ENCODE peak calls at places on chromosomes 13 and 19, in four cellular contexts. X is HCT116, N is IMR-90, B is body of pancreas. Q is an unnamed sample.

GRCh38 chr13:61727714-61728275 is 312.1 kb upstream of the PCDH20 start:
- DNase-seq in N (no peak), X (no peak), B (no peak), Q (peak; percentile 14)

GRCh38 chr19:47618771-47619170 is 9.8 kb downstream of the BICRA start:
- DNase-seq in N (peak; percentile 43), X (no peak), B (peak; percentile 58), Q (no peak)

GRCh38 chr13:93472897-93473296 is 246.3 kb downstream of the GPC6 start:
- DNase-seq in N (no peak), X (no peak), B (no peak), Q (no peak)

GRCh38 chr13:33494596-33495214 is 209.2 kb upstream of the STARD13 start:
- DNase-seq in N (peak; percentile 97), B (no peak), X (peak; percentile 64), Q (peak; percentile 83)

GRCh38 chr19:46021531-46022041 is 1.3 kb downstream of the PGLYRP1 start:
- DNase-seq in N (no peak), X (no peak), B (peak; percentile 34), Q (no peak)

GRCh38 chr19:19599190-19599535 is 19.3 kb downstream of the PBX4 start:
- DNase-seq in B (no peak), X (no peak), N (no peak), Q (no peak)

GRCh38 chr13:73519720-73520119 is 460.9 kb downstream of the KLF5 start:
- DNase-seq in N (no peak), B (no peak), X (no peak), Q (no peak)

GRCh38 chr13:109204657-109205056 is 575.2 kb downstream of the MYO16 start:
- DNase-seq in N (no peak), X (no peak), B (no peak), Q (no peak)

GRCh38 chr13:45242070-45242469 is 41.2 kb upstream of the KCTD4 start:
- DNase-seq in N (peak; percentile 53), X (peak; percentile 15), B (peak; percentile 58), Q (no peak)

GRCh38 chr13:29362849-29363604 is 232.5 kb downstream of the SLC7A1 start:
- DNase-seq in X (peak; percentile 28), N (peak; percentile 44), B (peak; percentile 52), Q (no peak)

GRCh38 chr13:25860862-25861261 is 191.0 kb downstream of the SHISA2 start:
- DNase-seq in X (no peak), B (no peak), N (peak; percentile 33), Q (no peak)

GRCh38 chr19:56725829-56726424 is 54.4 kb upstream of the ZNF835 start:
- DNase-seq in N (no peak), X (no peak), B (peak; percentile 9), Q (no peak)
- TF ChIP-seq CTCF in N (peak; percentile 13), X (no peak), B (peak; percentile 19), Q (no peak)

GRCh38 chr19:38713865-38714264 is 30.4 kb downstream of the CAPN12 start:
- DNase-seq in N (no peak), X (no peak), B (no peak), Q (no peak)
- H3K36me3 ChIP-seq in N (peaks cover 80% of the 10 kb centered on the region), X (peaks cover 33% of the 10 kb centered on the region), B (peaks cover 39% of the 10 kb centered on the region), Q (peaks cover 21% of the 10 kb centered on the region)

DNA sequence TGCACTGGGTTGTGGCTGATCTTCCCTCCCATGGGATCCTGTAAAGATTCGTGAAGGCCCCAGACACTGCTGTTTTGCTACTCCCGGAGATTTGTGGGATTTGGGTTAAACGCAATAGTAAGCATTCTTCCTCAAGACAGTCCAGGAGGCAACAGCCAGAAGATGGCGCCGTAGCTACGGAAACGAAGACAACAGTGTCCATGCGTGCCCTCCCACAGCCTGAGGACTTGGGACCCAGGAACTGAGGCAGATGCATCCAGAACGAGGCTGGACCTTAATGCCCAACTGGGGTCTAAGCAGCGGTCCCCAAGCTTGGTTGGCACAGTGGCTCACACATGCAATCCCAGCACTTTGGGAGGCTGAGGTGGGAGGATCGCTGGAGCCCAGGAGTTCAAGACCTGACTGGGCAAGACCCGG is 57.6 kb upstream of the ZNF507 start:
- DNase-seq in N (peak; percentile 61), X (peak; percentile 61), B (peak; percentile 62), Q (no peak)
- TF ChIP-seq CTCF in N (peak; percentile 62), X (peak; percentile 43), B (peak; percentile 29), Q (peak; percentile 33)

GRCh38 chr19:37095859-37096258 is 17.6 kb downstream of the ZNF420 start:
- DNase-seq in B (no peak), X (no peak), N (no peak), Q (no peak)

DNA sequence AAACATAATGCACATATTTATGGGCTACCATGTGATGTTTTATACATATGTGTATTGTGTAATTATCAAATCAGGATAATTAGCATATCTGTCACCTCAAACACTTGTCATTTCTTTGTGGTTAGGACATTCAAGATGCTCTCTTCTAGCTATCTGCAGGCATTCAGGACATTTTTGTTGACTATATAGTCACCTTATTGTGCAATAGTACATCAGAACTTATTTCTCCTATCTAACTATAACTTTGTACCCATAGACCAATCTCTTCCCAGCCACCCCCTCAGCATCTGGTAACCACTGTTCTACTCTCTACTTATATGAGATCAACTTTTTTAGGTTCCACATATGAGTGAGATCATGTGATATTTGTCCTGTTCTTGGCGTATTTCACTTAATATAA is 20.3 kb downstream of the ZNF420 start:
- DNase-seq in N (no peak), X (no peak), B (no peak), Q (no peak)
- H3K36me3 ChIP-seq in N (peaks cover 12% of the 10 kb centered on the region), X (no peaks in the 10 kb centered on the region), B (peaks cover 21% of the 10 kb centered on the region), Q (peaks cover 2% of the 10 kb centered on the region)

GRCh38 chr19:48619692-48620565 is 623 bp downstream of the SPHK2 start:
- DNase-seq in B (no peak), N (no peak), X (no peak), Q (no peak)
- TF ChIP-seq CTCF in B (no peak), N (peak; percentile 2), X (no peak), Q (no peak)

DNA sequence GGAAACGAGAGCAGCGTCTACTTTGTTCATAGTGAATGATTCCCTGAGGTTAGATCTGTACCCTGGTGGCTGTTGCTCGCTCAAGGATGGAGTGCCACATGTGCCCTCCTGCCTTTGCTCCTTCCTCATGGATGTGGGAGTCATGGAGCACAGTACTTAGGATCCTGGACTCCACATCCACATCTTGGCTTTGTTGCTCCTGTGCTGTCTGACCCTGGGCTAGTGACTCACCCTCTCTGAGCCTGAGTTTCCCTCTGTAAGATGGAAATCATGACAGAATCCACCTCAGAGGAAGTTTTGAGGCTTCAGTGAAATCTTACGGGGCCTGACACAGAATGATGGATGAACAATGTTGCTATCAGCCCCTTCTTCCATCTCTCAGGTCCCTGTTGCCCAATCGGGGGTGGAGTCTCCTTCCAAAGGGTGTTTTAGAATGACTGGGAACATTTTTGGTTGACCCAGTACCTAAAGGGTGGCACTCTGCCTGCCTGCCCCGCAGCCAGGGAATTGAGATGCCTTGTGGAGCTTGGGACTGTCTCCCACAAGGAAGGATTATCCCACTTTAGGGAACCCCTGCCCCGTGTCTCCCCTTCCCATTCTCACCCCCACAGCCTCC is 9.8 kb upstream of the TIMM50 start:
- DNase-seq in N (peak; percentile 12), X (no peak), B (no peak), Q (no peak)
- H3K36me3 ChIP-seq in N (peaks cover 92% of the 10 kb centered on the region), X (peaks cover 52% of the 10 kb centered on the region), B (peaks cover 77% of the 10 kb centered on the region), Q (peaks cover 3% of the 10 kb centered on the region)

DNA sequence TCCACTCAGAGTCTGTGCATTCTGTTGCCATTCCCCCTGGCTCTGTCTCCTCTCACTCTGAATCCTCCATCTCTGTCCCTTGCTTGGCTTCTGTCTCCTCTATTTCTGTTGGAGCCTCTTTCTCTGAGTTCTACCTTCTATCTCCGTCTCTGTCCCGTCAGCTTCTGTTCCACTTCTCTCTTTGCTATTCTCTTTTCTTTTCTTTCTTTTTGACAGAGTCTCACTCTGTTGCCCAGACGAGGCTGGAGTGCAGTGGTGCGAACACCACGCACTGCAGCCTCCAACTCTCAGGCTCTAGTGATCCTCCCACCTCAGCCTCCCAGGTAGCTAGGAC is 33.8 kb upstream of the LRRC4B start:
- DNase-seq in B (no peak), X (no peak), N (no peak), Q (no peak)
- TF ChIP-seq CTCF in B (no peak), X (no peak), N (no peak), Q (no peak)

GRCh38 chr19:4493929-4494690 is 22.0 kb downstream of the HDGFL2 start:
- DNase-seq in N (no peak), B (no peak), X (no peak), Q (no peak)
- H3K36me3 ChIP-seq in N (peaks cover 74% of the 10 kb centered on the region), B (peaks cover 12% of the 10 kb centered on the region), X (peaks cover 33% of the 10 kb centered on the region), Q (peaks cover 9% of the 10 kb centered on the region)

GRCh38 chr19:58213075-58213369 is 15.7 kb upstream of the ZNF544 start:
- DNase-seq in X (no peak), N (no peak), B (no peak), Q (no peak)

GRCh38 chr19:58217069-58217481 is 11.6 kb upstream of the ZNF544 start:
- DNase-seq in X (no peak), N (no peak), B (no peak), Q (no peak)

GRCh38 chr19:58217607-58218391 is 10.9 kb upstream of the ZNF544 start:
- DNase-seq in N (no peak), X (no peak), B (no peak), Q (no peak)

DNA sequence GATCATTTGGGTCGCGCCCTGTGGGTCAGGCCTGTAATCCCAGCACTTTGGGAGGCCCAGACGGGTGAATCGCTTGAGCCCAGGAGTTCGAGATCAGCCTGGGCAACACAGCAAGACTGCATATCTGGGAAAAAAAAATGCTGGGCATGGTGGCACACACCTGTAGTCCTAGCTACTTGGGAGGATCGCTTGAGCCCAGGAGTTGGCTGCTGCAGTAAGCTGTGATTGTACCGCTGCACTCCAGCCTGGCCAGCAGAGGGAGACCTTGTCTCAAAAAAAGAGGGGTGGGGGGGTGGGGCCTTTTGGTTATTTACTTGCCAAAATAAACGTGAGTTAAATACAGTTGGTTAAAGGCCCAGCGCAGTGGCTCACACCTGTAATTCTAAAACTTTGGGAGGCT is 9.8 kb upstream of the ZNF544 start:
- DNase-seq in X (peak; percentile 40), N (no peak), B (no peak), Q (no peak)
- TF ChIP-seq CTCF in X (peak; percentile 58), N (no peak), B (no peak), Q (peak; percentile 16)

GRCh38 chr13:111282997-111283396 is 37.4 kb upstream of the TEX29 start:
- DNase-seq in X (no peak), N (no peak), B (no peak), Q (no peak)
- H3K36me3 ChIP-seq in X (peaks cover 13% of the 10 kb centered on the region), N (peaks cover 55% of the 10 kb centered on the region), B (peaks cover 19% of the 10 kb centered on the region), Q (no peaks in the 10 kb centered on the region)

Q was measured in kidney epithelial cell.